ENCODE peak calls at places on chromosomes 4 and X, in four cellular contexts. E is hepatocyte, K is ovary, J is fibroblast of lung. X is an unnamed sample.

GRCh38 chr4:143270266-143270838 is 66.3 kb upstream of the GAB1 start:
- DNase-seq in E (no peak), K (no peak), J (no peak), X (no peak)

GRCh38 chr4:80475781-80476180 is 140.3 kb downstream of the CFAP299 start:
- DNase-seq in E (no peak), K (no peak), J (no peak), X (no peak)

GRCh38 chr4:4329496-4329895 is 39.4 kb downstream of the ZBTB49 start:
- DNase-seq in E (no peak), K (no peak), J (no peak), X (no peak)

GRCh38 chr4:24855741-24856140 is 57.1 kb downstream of the CCDC149 start:
- DNase-seq in E (no peak), K (no peak), J (no peak), X (no peak)

GRCh38 chr4:147594107-147594506 is 23.1 kb upstream of the TMEM184C start:
- DNase-seq in E (no peak), K (no peak), J (no peak), X (no peak)

GRCh38 chr4:119589165-119589564 is 39.4 kb downstream of the PDE5A start:
- DNase-seq in E (no peak), K (no peak), J (no peak), X (no peak)

GRCh38 chr4:113645771-113646455 is 115.6 kb downstream of the CAMK2D start:
- DNase-seq in E (peak; percentile 75), K (no peak), J (peak; percentile 94), X (no peak)

GRCh38 chr4:75950416-75950815 is 9.6 kb upstream of the NAAA start:
- DNase-seq in E (no peak), K (no peak), J (no peak), X (no peak)

GRCh38 chrX:134026732-134027311 is 41.4 kb upstream of the GPC3 start:
- DNase-seq in E (peak; percentile 79), K (no peak), J (peak; percentile 5), X (no peak)

GRCh38 chr4:2469192-2469984 is 482 bp downstream of the RNF4 start:
- DNase-seq in E (peak; percentile 66), K (peak; percentile 59), J (peak; percentile 42), X (no peak)

GRCh38 chr4:2468464-2469191 is at the start of gene RNF4:
- DNase-seq in E (peak; percentile 97), K (peak; percentile 97), J (peak; percentile 97), X (peak; percentile 98)

GRCh38 chr4:2472187-2472586 is 3.3 kb downstream of the RNF4 start:
- DNase-seq in E (no peak), K (no peak), J (peak; percentile 39), X (no peak)
- H3K4me1 ChIP-seq in E (peaks cover 17% of the 10 kb centered on the region), K (peaks cover 5% of the 10 kb centered on the region), J (no peaks in the 10 kb centered on the region), X (peaks cover 27% of the 10 kb centered on the region)

DNA sequence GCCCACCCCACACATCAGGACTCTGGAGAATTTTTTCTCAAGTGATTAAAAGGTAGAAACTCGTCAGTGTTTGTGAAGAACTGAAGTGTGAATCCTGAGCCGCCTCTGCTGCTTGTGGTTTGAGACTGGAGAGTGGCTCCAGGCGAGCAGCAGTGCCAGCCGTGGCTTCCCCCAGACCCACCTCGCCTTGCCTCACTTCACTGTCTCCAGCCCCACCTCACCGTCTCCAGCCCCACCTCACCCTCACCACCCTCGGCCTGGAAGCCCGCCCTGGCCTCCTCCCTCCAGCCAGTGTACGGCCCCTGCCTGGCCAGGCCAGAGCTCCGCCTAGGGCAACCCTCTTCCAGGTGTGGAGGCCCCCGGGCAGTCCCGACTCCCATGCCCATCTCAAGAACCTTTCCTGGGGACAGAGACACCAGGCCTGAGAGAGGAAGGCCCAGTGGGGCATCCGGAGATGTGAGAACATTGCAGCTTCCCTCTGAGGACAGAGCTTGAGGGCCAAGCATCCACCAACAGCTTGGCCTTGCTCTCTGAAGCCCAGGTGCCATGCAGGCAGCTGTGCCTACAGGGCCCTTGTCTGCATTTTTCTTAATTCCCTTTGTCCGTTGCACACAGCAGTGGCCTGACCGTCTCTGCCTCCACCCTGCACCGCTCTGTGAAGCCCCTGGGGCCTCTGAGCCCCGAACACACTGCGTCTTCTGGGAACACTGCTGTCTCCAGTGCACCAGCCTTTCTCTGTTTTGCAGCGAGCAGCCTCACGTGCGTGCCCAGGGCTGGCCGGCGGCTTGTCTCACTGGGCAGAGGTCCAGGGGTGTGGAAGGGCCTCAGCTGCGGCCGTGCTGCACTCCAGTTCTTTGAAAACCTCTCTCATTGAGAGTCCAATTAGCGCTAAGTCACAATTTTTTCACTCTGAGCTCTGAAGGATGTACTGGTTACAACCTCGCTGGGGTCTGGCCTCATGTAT is 13.8 kb downstream of the SH3BP2 start:
- DNase-seq in E (no peak), K (peak; percentile 88), J (no peak), X (no peak)
- H3K27ac ChIP-seq in E (peak overlapping the region; percentile 34), K (no peak overlapping the region), J (no peak overlapping the region), X (peak overlapping the region; percentile 54)

DNA sequence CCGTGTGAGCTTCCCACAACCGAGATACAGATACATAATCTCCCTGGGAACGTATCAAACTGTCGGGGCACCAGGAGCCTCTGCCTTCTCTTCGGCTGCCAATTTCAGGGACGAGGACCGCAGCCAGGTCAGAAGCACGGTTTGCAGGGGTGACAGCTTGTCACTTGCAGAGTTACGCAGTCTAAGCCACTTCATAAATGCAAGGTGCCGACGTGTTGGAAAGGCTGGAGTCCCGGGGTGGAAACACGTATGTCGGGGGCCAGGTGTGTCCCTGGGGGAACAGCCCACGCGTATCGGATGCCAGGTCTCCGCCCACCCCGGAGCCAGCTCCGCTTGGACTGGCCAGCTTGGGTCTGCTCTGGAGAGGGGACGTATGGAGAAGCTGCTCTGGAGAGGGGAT is 76.3 kb upstream of the SHOX start:
- DNase-seq in E (no peak), K (no peak), J (no peak), X (no peak)
- H3K9me3 ChIP-seq in E (no peaks in the 10 kb centered on the region), K (no peaks in the 10 kb centered on the region), J (no peaks in the 10 kb centered on the region), X (no peaks in the 10 kb centered on the region)

DNA sequence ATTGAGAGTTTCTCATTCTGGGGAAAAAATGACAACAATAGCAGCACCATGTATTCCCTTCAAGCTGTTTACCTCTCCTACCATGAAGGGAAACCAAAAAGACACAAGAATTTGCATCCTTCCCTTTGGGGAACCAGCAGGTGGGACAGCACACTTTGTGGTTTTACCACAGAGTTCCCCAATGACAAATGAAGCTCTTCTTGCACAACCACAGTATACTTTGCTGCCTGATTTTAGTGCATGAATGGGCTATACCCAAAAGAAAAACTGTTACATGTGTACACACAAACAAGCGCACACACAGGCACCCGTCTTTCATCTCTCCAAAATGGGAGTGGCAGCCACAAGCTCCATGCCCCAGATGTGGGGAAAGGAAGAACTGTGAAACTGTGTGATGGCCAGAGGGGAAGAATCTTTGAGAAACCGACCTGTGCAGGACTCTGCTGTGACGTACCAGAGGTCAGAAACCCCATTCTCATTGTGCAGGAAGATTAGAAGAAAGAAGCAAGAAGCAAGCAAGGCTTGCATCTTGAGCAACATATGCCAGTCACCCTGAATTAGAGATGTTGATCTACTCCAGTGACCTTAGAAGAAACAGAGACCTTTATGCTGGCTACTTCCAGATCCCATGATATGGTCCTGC is 2.7 kb upstream of the MAML3 start:
- DNase-seq in E (no peak), K (no peak), J (no peak), X (no peak)
- H3K4me1 ChIP-seq in E (peaks cover 6% of the 10 kb centered on the region), K (peaks cover 8% of the 10 kb centered on the region), J (no peaks in the 10 kb centered on the region), X (peaks cover 5% of the 10 kb centered on the region)

GRCh38 chr4:30948653-30949052 is 228.5 kb downstream of the PCDH7 start:
- DNase-seq in E (no peak), K (no peak), J (peak; percentile 75), X (no peak)

GRCh38 chr4:30950737-30951136 is 230.6 kb downstream of the PCDH7 start:
- DNase-seq in E (peak; percentile 61), K (no peak), J (no peak), X (no peak)

GRCh38 chr4:30945586-30945985 is 225.4 kb downstream of the PCDH7 start:
- DNase-seq in E (no peak), K (no peak), J (peak; percentile 75), X (no peak)

GRCh38 chr4:30943356-30943755 is 223.2 kb downstream of the PCDH7 start:
- DNase-seq in E (no peak), K (no peak), J (peak; percentile 49), X (no peak)

GRCh38 chr4:30946288-30946687 is 226.1 kb downstream of the PCDH7 start:
- DNase-seq in E (no peak), K (no peak), J (no peak), X (no peak)
- H3K27ac ChIP-seq in E (peak overlapping the region; percentile 78), K (no peak overlapping the region), J (no peak overlapping the region), X (no peak overlapping the region)

GRCh38 chr4:98000940-98001339 is 142.3 kb downstream of the STPG2 start:
- DNase-seq in E (no peak), K (no peak), J (no peak), X (no peak)

GRCh38 chr4:98006060-98006459 is 137.2 kb downstream of the STPG2 start:
- DNase-seq in E (no peak), K (no peak), J (no peak), X (no peak)

DNA sequence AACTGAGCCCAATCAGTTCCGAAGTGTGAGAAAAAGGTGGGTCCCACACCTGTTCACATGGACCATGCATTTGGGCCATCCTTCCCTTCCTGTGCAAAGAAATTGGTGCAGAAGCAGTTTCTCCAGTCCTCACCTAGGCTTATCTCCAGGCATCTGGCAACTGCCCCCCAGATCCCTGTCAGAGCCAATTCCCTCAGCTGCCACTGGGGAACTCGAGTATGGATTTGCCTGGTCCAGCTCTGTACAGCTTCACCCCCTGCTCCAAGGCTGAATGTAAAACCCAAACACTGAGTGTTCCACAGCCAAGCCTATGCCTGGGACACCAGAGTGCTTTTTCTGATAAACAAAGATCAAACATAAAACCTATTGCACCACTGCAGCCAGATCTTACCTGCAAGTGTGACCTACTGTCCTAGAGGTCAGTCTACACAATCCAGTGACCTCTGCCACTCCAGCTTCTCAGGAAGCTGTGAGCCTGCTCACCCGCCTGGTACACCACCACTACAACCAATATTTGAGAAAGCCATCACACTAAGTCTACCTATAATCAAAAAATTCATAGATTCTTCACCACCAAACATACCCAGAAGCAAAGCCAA is 136.4 kb downstream of the STPG2 start:
- DNase-seq in E (no peak), K (no peak), J (no peak), X (no peak)
- H3K9me3 ChIP-seq in E (no peaks in the 10 kb centered on the region), K (no peaks in the 10 kb centered on the region), J (no peaks in the 10 kb centered on the region), X (peaks cover 10% of the 10 kb centered on the region)

GRCh38 chr4:7893539-7893938 is 46.1 kb downstream of the AFAP1 start:
- DNase-seq in E (no peak), K (no peak), J (peak; percentile 62), X (no peak)
- H3K4me1 ChIP-seq in E (no peaks in the 10 kb centered on the region), K (peaks cover 9% of the 10 kb centered on the region), J (peaks cover 23% of the 10 kb centered on the region), X (peaks cover 19% of the 10 kb centered on the region)